ENCODE peak calls at places on chromosome 19, in four cellular contexts. I is lower lobe of right lung, X is neural progenitor cell, V is left lung. H is an unnamed sample.

GRCh38 chr19:49936549-49936948 is 7.2 kb upstream of the NUP62 start:
- DNase-seq in I (peak; percentile 10), X (no peak), V (no peak), H (no peak)

GRCh38 chr19:14450168-14450874 is 17.2 kb downstream of the PKN1 start:
- DNase-seq in I (no peak), X (peak; percentile 65), V (no peak), H (peak; percentile 99)

GRCh38 chr19:41769608-41770007 is 14.3 kb downstream of the CEACAM6 start:
- DNase-seq in I (no peak), X (no peak), V (no peak), H (no peak)

GRCh38 chr19:33311326-33311682 is 9.0 kb upstream of the CEBPA start:
- DNase-seq in I (peak; percentile 71), X (no peak), V (no peak), H (peak; percentile 54)

GRCh38 chr19:7817801-7818200 is 12.2 kb upstream of the EVI5L start:
- DNase-seq in I (no peak), X (no peak), V (no peak), H (no peak)

GRCh38 chr19:6718111-6718740 is 2.2 kb downstream of the C3 start:
- DNase-seq in I (no peak), X (no peak), V (no peak), H (peak; percentile 92)

GRCh38 chr19:41189425-41190065 is 3.5 kb upstream of the CYP2S1 start:
- DNase-seq in I (no peak), X (peak; percentile 63), V (no peak), H (peak; percentile 84)

GRCh38 chr19:19399733-19400438 is 5.6 kb upstream of the GATAD2A start:
- DNase-seq in I (no peak), X (no peak), V (no peak), H (no peak)

GRCh38 chr19:1746401-1747284 is 6.7 kb upstream of the ONECUT3 start:
- DNase-seq in I (no peak), X (no peak), V (no peak), H (peak; percentile 79)

GRCh38 chr19:47762615-47763308 is 15.7 kb upstream of the SELENOW start:
- DNase-seq in I (no peak), X (no peak), V (no peak), H (no peak)

GRCh38 chr19:801861-802496 is 4.7 kb downstream of the PTBP1 start:
- DNase-seq in I (peak; percentile 76), X (no peak), V (peak; percentile 72), H (peak; percentile 73)

GRCh38 chr19:1253514-1254080 is 5.2 kb downstream of the MIDN start:
- DNase-seq in I (no peak), X (no peak), V (no peak), H (no peak)

GRCh38 chr19:28425431-28425931 is 787.5 kb downstream of the UQCRFS1 start:
- DNase-seq in I (no peak), X (no peak), V (no peak), H (no peak)

GRCh38 chr19:28426110-28426901 is 786.6 kb downstream of the UQCRFS1 start:
- DNase-seq in I (no peak), X (no peak), V (no peak), H (no peak)

GRCh38 chr19:28424041-28424440 is 788.9 kb downstream of the UQCRFS1 start:
- DNase-seq in I (no peak), X (peak; percentile 64), V (no peak), H (peak; percentile 58)

GRCh38 chr19:28422791-28423650 is 789.9 kb downstream of the UQCRFS1 start:
- DNase-seq in I (no peak), X (no peak), V (no peak), H (no peak)

GRCh38 chr19:28424662-28425430 is 788.1 kb downstream of the UQCRFS1 start:
- DNase-seq in I (no peak), X (no peak), V (no peak), H (no peak)
- H3K4me3 ChIP-seq in I (no peak overlapping the region), X (no peak overlapping the region), V (no peak overlapping the region), H (no peak overlapping the region)

DNA sequence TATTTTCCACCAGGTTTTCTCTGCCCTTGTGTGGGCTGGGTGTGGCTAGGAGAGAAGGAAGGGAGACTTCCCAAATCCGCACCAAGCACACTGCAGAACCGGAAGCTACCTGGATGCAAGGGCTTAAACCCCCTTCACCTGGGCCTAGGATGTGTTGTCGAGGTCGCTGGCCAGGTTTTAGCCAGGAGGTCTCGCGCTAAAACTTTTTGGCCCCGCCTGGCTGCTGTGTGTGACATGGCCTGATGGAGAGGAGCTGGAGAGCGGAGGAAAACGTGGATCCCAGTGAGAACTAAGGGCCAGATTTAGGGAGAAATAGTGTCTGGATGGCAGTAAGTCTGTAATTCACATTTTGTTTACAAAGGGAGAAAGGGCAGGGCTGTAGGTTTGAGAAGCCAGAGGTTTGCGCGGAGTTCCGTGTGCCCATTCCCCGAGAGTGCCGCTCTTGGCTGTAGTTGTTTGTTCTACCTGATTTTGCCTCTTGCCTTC is 3.1 kb upstream of the TSHZ3 start:
- DNase-seq in I (no peak), X (peak; percentile 38), V (no peak), H (peak; percentile 59)
- H3K27me3 ChIP-seq in I (peaks cover 75% of the 10 kb centered on the region), X (peaks cover 85% of the 10 kb centered on the region), V (peaks cover 96% of the 10 kb centered on the region), H (peaks cover 78% of the 10 kb centered on the region)

GRCh38 chr19:55090564-55090963 is 14.9 kb downstream of the EPS8L1 start:
- DNase-seq in I (no peak), X (no peak), V (no peak), H (peak; percentile 33)
- H3K36me3 ChIP-seq in I (peaks cover 43% of the 10 kb centered on the region), X (no peaks in the 10 kb centered on the region), V (peaks cover 49% of the 10 kb centered on the region), H (no peaks in the 10 kb centered on the region)

GRCh38 chr19:54156953-54157352 is 2.6 kb downstream of the LENG1 start:
- DNase-seq in I (no peak), X (no peak), V (no peak), H (no peak)
- H3K4me3 ChIP-seq in I (no peak overlapping the region), X (no peak overlapping the region), V (no peak overlapping the region), H (no peak overlapping the region)

DNA sequence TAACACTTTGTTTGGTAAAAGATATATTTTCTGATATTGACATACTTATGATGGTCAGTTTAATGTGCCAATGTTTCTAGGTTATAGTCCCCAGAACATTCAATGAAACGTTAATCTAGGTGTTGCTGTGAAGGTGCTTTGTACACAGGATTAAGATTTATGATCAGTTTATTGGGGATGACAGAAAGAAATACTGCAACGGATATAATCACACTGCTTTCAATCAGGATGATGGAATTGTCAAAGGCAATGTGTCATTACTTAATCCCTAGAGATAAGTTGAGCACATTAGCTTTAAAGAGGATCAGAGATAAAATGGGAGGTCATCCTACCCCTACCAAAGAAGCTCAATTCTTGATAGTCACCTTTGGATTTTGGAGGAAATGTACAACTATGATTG is 12.4 kb upstream of the SIGLEC12 start:
- DNase-seq in I (no peak), X (no peak), V (no peak), H (no peak)
- H3K27me3 ChIP-seq in I (no peaks in the 10 kb centered on the region), X (no peaks in the 10 kb centered on the region), V (peaks cover 33% of the 10 kb centered on the region), H (peaks cover 1% of the 10 kb centered on the region)

GRCh38 chr19:12821761-12822160 is 12.6 kb downstream of the RTBDN start:
- DNase-seq in I (no peak), X (no peak), V (no peak), H (no peak)
- H3K36me3 ChIP-seq in I (no peaks in the 10 kb centered on the region), X (no peaks in the 10 kb centered on the region), V (no peaks in the 10 kb centered on the region), H (no peaks in the 10 kb centered on the region)

GRCh38 chr19:39499082-39499642 is 415 bp downstream of the DLL3 start:
- DNase-seq in I (no peak), X (peak; percentile 62), V (no peak), H (peak; percentile 84)

GRCh38 chr19:39497850-39498261 is 891 bp upstream of the DLL3 start:
- DNase-seq in I (no peak), X (peak; percentile 89), V (no peak), H (peak; percentile 94)

GRCh38 chr19:39499932-39500331 is 1.2 kb downstream of the DLL3 start:
- DNase-seq in I (no peak), X (no peak), V (no peak), H (no peak)

GRCh38 chr19:39500543-39500942 is 1.8 kb downstream of the DLL3 start:
- DNase-seq in I (no peak), X (no peak), V (no peak), H (no peak)

GRCh38 chr19:39498262-39499081 is at the start of gene DLL3:
- DNase-seq in I (no peak), X (peak; percentile 34), V (no peak), H (peak; percentile 82)
- H3K4me3 ChIP-seq in I (no peak within 1 kb of the TSS), X (peak within 1 kb of the TSS; percentile 56), V (no peak within 1 kb of the TSS), H (peak within 1 kb of the TSS; percentile 59)

GRCh38 chr19:5534787-5535586 is 32.8 kb downstream of the TINCR start:
- DNase-seq in I (no peak), X (no peak), V (no peak), H (peak; percentile 58)
- H3K27me3 ChIP-seq in I (peaks cover 31% of the 10 kb centered on the region), X (no peaks in the 10 kb centered on the region), V (peaks cover 58% of the 10 kb centered on the region), H (no peaks in the 10 kb centered on the region)

H was measured in H7.